ENCODE peak calls at places on chromosomes 12 and 14, in seven cellular contexts. Z, L, K, C, S, V and P are unnamed samples.

GRCh38 chr14:61566537-61567225 is 128.6 kb upstream of the HIF1A start:
- DNase-seq in Z (no peak), L (no peak), K (no peak), C (no peak), S (no peak), V (no peak), P (no peak)

GRCh38 chr12:55676707-55677106 is 31.0 kb downstream of the ITGA7 start:
- DNase-seq in Z (no peak), L (no peak), K (no peak), C (no peak), S (no peak), V (no peak), P (no peak)

GRCh38 chr12:12032771-12033588 is 37.8 kb upstream of the BCL2L14 start:
- DNase-seq in Z (peak), L (peak), K (peak), C (no peak), S (no peak), V (peak), P (no peak)

GRCh38 chr14:23153891-23154796 is 29.3 kb downstream of the SLC7A8 start:
- DNase-seq in Z (peak), L (no peak), K (no peak), C (no peak), S (no peak), V (peak), P (no peak)

GRCh38 chr14:102503576-102504224 is 5.9 kb downstream of the ANKRD9 start:
- DNase-seq in Z (no peak), L (no peak), K (no peak), C (no peak), S (no peak), V (no peak), P (no peak)

GRCh38 chr12:11836964-11837286 is 187.5 kb downstream of the ETV6 start:
- DNase-seq in Z (no peak), L (no peak), K (no peak), C (no peak), S (no peak), V (peak), P (no peak)

GRCh38 chr12:117231750-117232149 is 41.5 kb upstream of the FBXO21 start:
- DNase-seq in Z (no peak), L (no peak), K (no peak), C (no peak), S (no peak), V (peak), P (no peak)

GRCh38 chr14:51211149-51211548 is 28.9 kb upstream of the TMX1 start:
- DNase-seq in Z (no peak), L (no peak), K (no peak), C (no peak), S (no peak), V (no peak), P (no peak)

GRCh38 chr12:31951939-31952338 is 7.3 kb upstream of the RESF1 start:
- DNase-seq in Z (no peak), L (no peak), K (no peak), C (no peak), S (no peak), V (no peak), P (no peak)

DNA sequence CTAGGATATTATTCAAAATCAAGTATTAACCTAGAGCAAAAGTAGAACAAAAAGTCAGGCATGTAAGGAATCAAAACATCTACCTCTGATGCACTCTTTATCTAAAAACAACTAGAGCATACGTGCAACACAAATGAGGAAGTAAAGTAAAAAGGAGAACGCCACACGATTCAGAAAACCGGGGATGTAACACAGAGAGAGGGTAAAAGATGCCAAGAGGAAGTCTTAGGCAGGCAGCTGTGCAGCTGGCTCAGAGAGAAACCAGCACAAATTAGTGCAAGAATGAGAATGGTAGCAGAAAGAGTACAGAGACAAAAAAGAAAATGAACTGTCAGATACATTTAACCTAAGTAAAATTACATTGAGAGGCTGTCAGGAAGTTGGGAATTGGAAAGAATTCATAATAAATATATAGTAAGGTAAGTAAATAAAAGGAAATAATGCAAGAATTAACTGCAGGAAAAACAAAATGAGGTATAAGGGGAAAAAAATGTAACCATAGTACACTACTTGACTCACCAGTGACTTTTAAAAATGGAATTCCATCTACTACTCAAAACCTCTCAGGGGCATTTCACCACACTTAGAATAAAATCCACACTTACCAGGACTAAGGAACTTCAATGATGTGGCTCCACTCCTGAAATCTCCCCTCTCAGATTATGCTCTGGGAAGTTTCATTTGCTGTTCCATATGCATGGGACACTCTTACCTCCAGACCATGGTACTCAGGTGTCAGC is 17.1 kb downstream of the BCAT1 start:
- DNase-seq in Z (no peak), L (no peak), K (peak), C (no peak), S (peak), V (no peak), P (no peak)
- TF ChIP-seq TAF1 in Z (no peak), L (no peak), K (no peak), C (no peak), S (no peak), V (no peak), P (no peak)

DNA sequence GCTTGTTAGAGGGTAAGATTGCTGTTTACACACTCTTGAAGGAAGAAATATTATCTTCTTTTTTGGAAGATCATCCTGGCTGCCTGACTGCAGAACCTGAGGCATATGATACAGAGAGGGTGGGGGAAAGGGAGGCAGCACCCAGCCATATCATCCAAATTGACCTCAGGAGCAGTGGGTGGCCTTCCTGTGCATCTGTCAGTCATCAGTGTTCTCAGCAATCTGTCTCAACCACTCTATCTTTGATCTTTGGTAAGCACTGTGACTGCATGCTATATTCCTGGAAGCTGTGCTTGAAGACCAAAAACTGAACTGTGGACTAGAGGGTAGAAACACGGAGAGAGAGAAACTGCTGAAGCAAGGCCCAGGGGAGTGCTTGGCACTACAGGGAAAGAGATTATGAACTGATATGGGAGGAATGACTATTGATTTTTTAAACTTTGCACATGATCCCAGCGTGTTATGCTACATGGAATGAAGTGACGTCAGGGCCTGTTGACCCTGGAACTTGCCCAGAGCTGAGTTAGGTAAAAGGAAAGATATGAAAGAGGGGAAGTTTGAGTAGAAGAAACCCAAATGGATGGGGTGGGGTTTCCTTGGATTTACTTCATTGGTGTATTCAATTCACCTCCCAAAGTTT is 171.5 kb downstream of the ASCL1 start:
- DNase-seq in Z (no peak), L (peak), K (no peak), C (no peak), S (no peak), V (no peak), P (no peak)
- TF ChIP-seq TAF1 in Z (no peak), L (no peak), K (no peak), C (no peak), S (no peak), V (no peak), P (no peak)

DNA sequence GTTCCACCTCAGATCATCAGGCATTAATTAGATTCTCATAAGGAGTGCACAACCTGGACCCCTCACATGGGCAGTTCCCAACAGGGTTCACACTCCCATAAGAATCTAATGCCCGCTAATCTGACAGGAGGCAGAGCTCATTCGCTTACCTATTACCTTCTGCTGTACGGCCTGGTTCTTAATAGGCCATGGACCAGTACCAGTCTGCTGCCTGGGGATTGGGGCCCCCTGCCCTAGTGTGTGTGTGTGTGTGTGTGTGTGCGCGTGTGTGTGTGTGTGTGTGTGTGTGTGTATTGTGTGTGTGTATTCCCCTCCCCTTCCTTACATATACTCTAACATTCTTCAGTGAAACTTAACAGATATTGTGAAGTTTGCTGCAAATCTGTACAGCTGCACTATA is 205.1 kb upstream of the EEA1 start:
- DNase-seq in Z (no peak), L (no peak), K (no peak), C (no peak), S (no peak), V (no peak), P (no peak)
- TF ChIP-seq TAF1 in Z (no peak), L (no peak), K (no peak), C (no peak), S (no peak), V (no peak), P (no peak)

DNA sequence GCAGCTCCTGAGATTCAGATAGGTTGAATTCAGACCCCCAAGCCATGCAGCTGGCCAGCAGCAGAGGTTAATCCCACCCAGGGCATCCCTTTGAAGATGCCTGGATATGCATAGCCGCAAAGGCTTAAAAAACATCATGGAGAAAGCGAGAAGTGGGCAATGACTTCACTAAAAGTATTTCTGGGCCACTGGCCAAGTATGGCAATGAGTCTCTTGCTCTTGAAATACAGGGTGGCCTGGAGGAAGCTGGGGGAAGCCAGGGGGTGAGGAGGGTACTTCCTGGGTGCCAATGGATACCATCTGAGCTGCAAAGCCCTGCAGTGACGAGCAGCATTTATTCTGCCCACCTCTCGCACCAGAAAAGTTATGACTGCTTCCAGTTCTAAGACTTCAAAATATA is 539.3 kb upstream of the TBX3 start:
- DNase-seq in Z (no peak), L (peak), K (no peak), C (no peak), S (no peak), V (no peak), P (no peak)
- TF ChIP-seq TAF1 in Z (no peak), L (no peak), K (no peak), C (no peak), S (no peak), V (no peak), P (no peak)

DNA sequence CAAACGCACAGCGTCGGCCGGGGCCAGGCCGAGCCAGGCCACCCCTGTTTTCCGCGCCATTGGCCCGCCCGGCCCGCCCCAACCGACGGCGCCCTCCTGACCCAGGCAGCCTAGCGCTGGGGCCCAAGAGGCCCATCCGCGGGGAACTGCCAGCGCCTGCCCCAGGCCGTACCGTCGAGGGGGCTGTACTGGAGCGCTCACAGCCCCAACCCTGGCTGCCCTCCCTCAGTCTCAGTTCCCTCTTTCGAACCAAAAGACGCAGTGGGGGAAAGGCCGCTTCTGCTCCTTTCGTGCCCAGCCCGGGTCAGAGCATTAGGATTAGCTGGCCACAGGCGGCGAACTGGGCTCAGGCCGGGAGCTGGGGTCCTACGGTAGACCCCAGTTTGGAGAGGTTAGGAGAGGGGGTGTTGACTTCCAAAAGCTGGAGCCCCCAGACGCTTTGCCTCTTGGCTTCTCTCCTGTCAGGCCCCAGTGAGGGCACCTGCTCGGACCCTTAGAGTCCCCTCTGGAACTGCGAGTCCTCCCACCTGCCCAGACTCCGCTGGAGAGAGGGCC is 1.9 kb downstream of the NKX2-1 start:
- DNase-seq in Z (peak), L (no peak), K (no peak), C (no peak), S (no peak), V (no peak), P (no peak)
- TF ChIP-seq TAF1 in Z (no peak), L (no peak), K (no peak), C (no peak), S (no peak), V (no peak), P (no peak)

GRCh38 chr12:78208106-78208505 is 377.4 kb downstream of the NAV3 start:
- DNase-seq in Z (no peak), L (no peak), K (no peak), C (no peak), S (no peak), V (no peak), P (no peak)

GRCh38 chr12:78204926-78205325 is 374.2 kb downstream of the NAV3 start:
- DNase-seq in Z (no peak), L (no peak), K (no peak), C (no peak), S (no peak), V (no peak), P (no peak)

GRCh38 chr12:78210894-78211302 is 380.2 kb downstream of the NAV3 start:
- DNase-seq in Z (no peak), L (no peak), K (no peak), C (no peak), S (no peak), V (no peak), P (no peak)

GRCh38 chr12:78210494-78210860 is 379.8 kb downstream of the NAV3 start:
- DNase-seq in Z (no peak), L (no peak), K (no peak), C (no peak), S (no peak), V (no peak), P (no peak)

DNA sequence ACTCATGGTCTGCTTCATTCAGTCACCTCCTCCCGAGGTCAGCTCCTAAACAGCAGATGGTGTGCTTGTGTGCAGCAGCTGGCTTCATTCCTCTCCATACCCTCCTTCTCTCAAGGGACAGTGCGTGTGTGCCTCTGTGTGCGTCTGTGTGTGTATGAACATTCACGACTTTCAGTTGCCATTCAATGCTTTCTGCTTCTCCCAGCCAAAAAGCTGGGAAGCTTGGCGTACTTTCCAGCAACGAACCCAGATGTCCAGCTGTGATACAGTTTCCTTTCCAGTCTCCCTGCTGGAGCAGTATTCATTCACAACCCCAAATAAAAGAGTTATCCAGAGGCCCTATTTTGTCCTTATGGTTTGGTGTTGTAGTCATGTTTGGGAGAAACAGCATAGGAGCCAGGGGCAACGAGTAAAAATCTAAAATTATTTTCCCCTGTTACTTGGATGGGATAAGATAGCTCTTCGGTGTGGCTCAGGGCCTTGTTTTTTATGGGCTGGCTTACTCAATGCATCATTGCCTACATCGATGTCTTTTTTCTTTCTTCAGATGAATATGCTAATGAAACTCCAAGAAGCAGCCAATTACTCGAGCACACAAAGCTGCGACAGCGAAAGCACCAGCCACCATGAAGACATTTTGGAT is 379.3 kb downstream of the NAV3 start:
- DNase-seq in Z (no peak), L (no peak), K (no peak), C (no peak), S (no peak), V (no peak), P (no peak)
- TF ChIP-seq TAF1 in Z (no peak), L (no peak), K (no peak), C (no peak), S (no peak), V (no peak), P (no peak)

DNA sequence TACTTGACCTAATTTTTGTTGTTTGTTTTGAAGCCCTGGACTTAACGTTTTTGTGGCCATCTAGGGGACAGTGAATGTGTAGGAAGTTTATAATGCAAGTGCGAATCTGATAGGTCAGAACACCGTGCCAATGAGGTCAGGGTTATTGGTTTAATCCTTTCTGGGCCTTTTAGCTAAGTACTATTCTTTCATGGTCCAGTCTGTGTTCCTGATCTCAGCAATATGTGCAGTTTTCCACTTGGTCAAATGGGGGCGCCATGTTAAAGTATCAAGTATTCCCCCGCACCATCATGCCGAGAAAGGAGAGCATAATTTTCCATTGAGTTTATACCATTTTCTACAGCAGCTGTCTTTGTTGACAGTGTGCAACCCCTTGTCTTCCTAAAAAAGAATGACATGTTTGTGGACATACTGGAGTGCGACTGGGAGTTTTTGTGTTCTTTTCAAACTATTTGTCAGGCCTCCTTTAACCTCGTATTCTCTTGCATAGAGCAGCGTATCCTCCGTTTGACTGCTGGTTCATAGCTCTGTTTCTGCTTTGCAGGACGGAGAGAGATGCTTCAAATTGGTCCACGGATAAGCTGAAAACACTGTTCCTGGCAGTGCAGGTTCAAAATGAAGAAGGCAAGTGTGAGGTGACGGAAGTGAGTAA is 1.3 kb downstream of the AHSA1 start:
- DNase-seq in Z (peak), L (peak), K (peak), C (no peak), S (no peak), V (peak), P (no peak)
- TF ChIP-seq TAF1 in Z (no peak), L (no peak), K (no peak), C (no peak), S (no peak), V (no peak), P (no peak)

DNA sequence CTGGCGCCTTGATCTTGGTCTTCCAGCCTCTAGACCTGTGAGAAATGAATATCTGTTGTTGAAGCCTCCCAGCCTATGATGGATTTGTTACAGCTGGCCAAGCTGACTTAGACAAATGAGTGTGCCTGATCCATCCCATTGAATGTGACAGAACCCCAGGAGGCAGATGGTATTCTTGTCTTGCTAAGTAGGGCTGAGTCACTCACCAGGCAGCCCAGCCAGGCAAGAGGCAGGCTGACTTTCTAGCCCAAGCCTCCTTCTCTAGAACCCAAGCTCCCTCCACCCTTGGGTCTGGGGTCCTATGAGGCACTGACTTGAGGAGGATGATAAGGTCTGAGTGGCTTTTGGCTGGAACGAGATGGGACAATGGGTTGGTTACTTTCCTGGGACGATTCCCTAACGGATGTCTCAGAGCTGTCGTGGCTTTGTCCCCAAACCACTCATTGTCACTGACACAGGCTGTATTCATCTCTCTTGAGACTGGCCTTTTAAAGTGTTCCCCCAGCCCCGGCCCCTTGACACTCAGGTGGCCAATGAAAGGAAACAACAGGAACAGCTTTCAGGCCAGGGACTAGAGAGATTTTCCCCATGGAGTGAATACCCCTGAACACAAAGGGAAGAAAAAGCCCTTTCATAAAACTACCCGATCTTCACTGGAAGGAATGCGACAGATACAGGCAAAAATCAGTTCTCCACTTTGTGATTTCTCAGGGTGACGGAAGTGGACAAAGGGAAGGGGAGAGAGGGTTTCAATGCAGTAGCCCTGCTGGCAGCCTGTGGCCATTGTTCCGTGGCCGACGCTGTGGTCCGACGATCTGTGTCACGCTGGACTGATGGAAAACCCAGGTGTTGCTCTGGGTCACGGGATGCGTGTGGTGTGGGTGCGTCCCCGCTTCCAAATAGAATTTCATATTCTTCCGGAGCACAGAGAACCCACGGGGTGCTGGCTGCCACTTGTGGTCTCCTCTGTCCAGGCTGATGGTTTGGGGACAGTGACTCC is 264.3 kb downstream of the AACS start:
- DNase-seq in Z (no peak), L (no peak), K (no peak), C (no peak), S (no peak), V (no peak), P (no peak)
- TF ChIP-seq TAF1 in Z (no peak), L (no peak), K (no peak), C (no peak), S (no peak), V (no peak), P (no peak)

GRCh38 chr12:45303955-45304354 is 88.1 kb downstream of the ANO6 start:
- DNase-seq in Z (no peak), L (no peak), K (no peak), C (no peak), S (no peak), V (no peak), P (no peak)
- TF ChIP-seq TAF1 in Z (no peak), L (no peak), K (no peak), C (no peak), S (no peak), V (no peak), P (no peak)